ENCODE peak calls at places on chromosomes 13 and 19, in six cellular contexts. E is MCF 10A; J is germinal center; L is A549; M is heart left ventricle; Y is stimulated activated CD8-positive, alpha-beta memory T cell treated with anti-CD3 and anti-CD28 coated beads, Interleukin-15, amount 100 ng/mL, for 1 hour. Z is an unnamed sample.

GRCh38 chr19:40360020-40360686 is 11.7 kb downstream of the PLD3 start:
- DNase-seq in E (no peak), J (no peak), L (no peak), M (no peak), Y (no peak), Z (no peak)

GRCh38 chr13:34419025-34419424 is 523.0 kb upstream of the NBEA start:
- DNase-seq in E (no peak), J (no peak), L (no peak), M (no peak), Y (no peak), Z (peak; percentile 27)

GRCh38 chr13:113852536-113853517 is 11.0 kb downstream of the GAS6 start:
- DNase-seq in E (no peak), J (no peak), L (no peak), M (no peak), Y (no peak), Z (no peak)

GRCh38 chr13:94315188-94315587 is 164.3 kb downstream of the DCT start:
- DNase-seq in E (no peak), J (no peak), L (no peak), M (no peak), Y (no peak), Z (no peak)

GRCh38 chr13:49828452-49828851 is 36.0 kb upstream of the KPNA3 start:
- DNase-seq in E (peak; percentile 30), J (no peak), L (no peak), M (no peak), Y (no peak), Z (no peak)

GRCh38 chr19:18479964-18480723 is 41.7 kb downstream of the ELL start:
- DNase-seq in E (peak; percentile 86), J (no peak), L (no peak), M (peak; percentile 85), Y (no peak), Z (peak; percentile 65)

GRCh38 chr13:21637296-21637695 is 33.3 kb upstream of the MICU2 start:
- DNase-seq in E (peak; percentile 99), J (no peak), L (peak; percentile 50), M (no peak), Y (no peak), Z (peak; percentile 61)

GRCh38 chr19:10749435-10750384 is 31.8 kb downstream of the DNM2 start:
- DNase-seq in E (peak; percentile 20), J (no peak), L (no peak), M (no peak), Y (no peak), Z (peak; percentile 50)

GRCh38 chr13:23740002-23740401 is 149.2 kb downstream of the MIPEP start:
- DNase-seq in E (no peak), J (no peak), L (no peak), M (no peak), Y (no peak), Z (no peak)

GRCh38 chr19:41758846-41759245 is 3.5 kb downstream of the CEACAM6 start:
- DNase-seq in E (no peak), J (no peak), L (no peak), M (no peak), Y (no peak), Z (no peak)

GRCh38 chr13:33307820-33308219 is 22.3 kb upstream of the STARD13 start:
- DNase-seq in E (no peak), J (no peak), L (no peak), M (no peak), Y (no peak), Z (no peak)

Z was measured in NCI-H2029.